ENCODE peak calls at places on chromosomes 11 and 22, in five cellular contexts. One of them, this sample, is unnamed.
A peak's percentile ranks its signal among the peaks of the same experiment; 100 is the strongest.

GRCh38 chr11:74842967-74843366 is 94.3 kb downstream of the RNF169 start:
- DNase-seq in A172: no peak
- DNase-seq in right atrium auricular region: no peak
- DNase-seq in T-cell: no peak
- DNase-seq in substantia nigra: no peak
- DNase-seq in this sample: no peak

GRCh38 chr11:45097721-45098493 is 48.5 kb upstream of the PRDM11 start:
- DNase-seq in A172: peak; percentile 64
- DNase-seq in T-cell: peak; percentile 36
- DNase-seq in substantia nigra: peak; percentile 20
- DNase-seq in right atrium auricular region: peak; percentile 58
- DNase-seq in this sample: no peak

GRCh38 chr22:49099496-49100124 is 728.1 kb downstream of the BRD1 start:
- DNase-seq in A172: peak; percentile 63
- DNase-seq in T-cell: no peak
- DNase-seq in substantia nigra: no peak
- DNase-seq in right atrium auricular region: no peak
- DNase-seq in this sample: no peak

GRCh38 chr11:134560566-134561347 is 148.7 kb upstream of the B3GAT1 start:
- DNase-seq in T-cell: no peak
- DNase-seq in right atrium auricular region: peak; percentile 30
- DNase-seq in A172: no peak
- DNase-seq in substantia nigra: no peak
- DNase-seq in this sample: no peak

GRCh38 chr11:111327908-111328624 is 29.7 kb downstream of the POU2AF3 start:
- DNase-seq in A172: no peak
- DNase-seq in T-cell: no peak
- DNase-seq in right atrium auricular region: no peak
- DNase-seq in substantia nigra: no peak
- DNase-seq in this sample: no peak

GRCh38 chr22:32996702-32997101 is 61.5 kb downstream of the SYN3 start:
- DNase-seq in A172: peak; percentile 47
- DNase-seq in substantia nigra: no peak
- DNase-seq in right atrium auricular region: peak; percentile 90
- DNase-seq in T-cell: no peak
- DNase-seq in this sample: no peak

GRCh38 chr11:69799582-69799981 is 19.6 kb downstream of the FGF3 start:
- DNase-seq in A172: peak; percentile 58
- DNase-seq in right atrium auricular region: no peak
- DNase-seq in substantia nigra: no peak
- DNase-seq in T-cell: no peak
- DNase-seq in this sample: no peak

GRCh38 chr11:66676931-66677598 is 622 bp downstream of the RBM4B start:
- DNase-seq in substantia nigra: no peak
- DNase-seq in right atrium auricular region: no peak
- DNase-seq in A172: no peak
- DNase-seq in T-cell: no peak
- DNase-seq in this sample: no peak

GRCh38 chr11:11436715-11437313 is 83.8 kb upstream of the CSNK2A3 start:
- DNase-seq in substantia nigra: no peak
- DNase-seq in right atrium auricular region: no peak
- DNase-seq in A172: no peak
- DNase-seq in T-cell: no peak
- DNase-seq in this sample: no peak

GRCh38 chr11:4523666-4524065 is 21.3 kb upstream of the OR52M1 start:
- DNase-seq in substantia nigra: no peak
- DNase-seq in right atrium auricular region: no peak
- DNase-seq in T-cell: no peak
- DNase-seq in A172: no peak
- DNase-seq in this sample: no peak

GRCh38 chr11:117096973-117097566 is 1.2 kb downstream of the SIK3 start:
- DNase-seq in A172: no peak
- DNase-seq in substantia nigra: peak; percentile 66
- DNase-seq in right atrium auricular region: no peak
- DNase-seq in T-cell: no peak
- DNase-seq in this sample: no peak

GRCh38 chr11:2709429-2709828 is 9.6 kb upstream of the KCNQ1OT1 start:
- DNase-seq in substantia nigra: no peak
- DNase-seq in A172: no peak
- DNase-seq in T-cell: no peak
- DNase-seq in right atrium auricular region: no peak
- DNase-seq in this sample: no peak

GRCh38 chr11:3616721-3617460 is 24.9 kb downstream of the ART5 start:
- DNase-seq in substantia nigra: no peak
- DNase-seq in T-cell: no peak
- DNase-seq in A172: no peak
- DNase-seq in right atrium auricular region: no peak
- DNase-seq in this sample: peak; percentile 21

GRCh38 chr11:131038597-131038996 is 122.3 kb upstream of the SNX19 start:
- DNase-seq in substantia nigra: no peak
- DNase-seq in A172: peak; percentile 13
- DNase-seq in right atrium auricular region: no peak
- DNase-seq in T-cell: no peak
- DNase-seq in this sample: no peak

GRCh38 chr11:2523821-2524391 is 79.1 kb downstream of the KCNQ1 start:
- DNase-seq in T-cell: no peak
- DNase-seq in A172: no peak
- DNase-seq in substantia nigra: no peak
- DNase-seq in right atrium auricular region: no peak
- DNase-seq in this sample: no peak

GRCh38 chr22:39132871-39133524 is 19.5 kb downstream of the CBX7 start:
- DNase-seq in T-cell: no peak
- DNase-seq in A172: no peak
- DNase-seq in substantia nigra: no peak
- DNase-seq in right atrium auricular region: no peak
- DNase-seq in this sample: no peak

GRCh38 chr22:26977741-26978140 is 320.4 kb downstream of the MIAT start:
- DNase-seq in A172: no peak
- DNase-seq in substantia nigra: no peak
- DNase-seq in T-cell: no peak
- DNase-seq in right atrium auricular region: no peak
- DNase-seq in this sample: no peak

GRCh38 chr11:36122715-36123114 is 166.5 kb downstream of the COMMD9 start:
- DNase-seq in right atrium auricular region: no peak
- DNase-seq in substantia nigra: no peak
- DNase-seq in A172: no peak
- DNase-seq in T-cell: no peak
- DNase-seq in this sample: no peak

GRCh38 chr11:128615612-128616011 is 28.3 kb upstream of the ETS1 start:
- DNase-seq in right atrium auricular region: peak; percentile 48
- DNase-seq in substantia nigra: no peak
- DNase-seq in T-cell: no peak
- DNase-seq in A172: no peak
- DNase-seq in this sample: no peak

GRCh38 chr22:20885557-20886323 is 26.9 kb downstream of the SNAP29 start:
- DNase-seq in substantia nigra: peak; percentile 47
- DNase-seq in T-cell: peak; percentile 51
- DNase-seq in right atrium auricular region: peak; percentile 83
- DNase-seq in A172: peak; percentile 69
- DNase-seq in this sample: peak; percentile 5

GRCh38 chr11:111735262-111736116 is 30.7 kb downstream of the PPP2R1B start:
- DNase-seq in right atrium auricular region: peak; percentile 93
- DNase-seq in T-cell: no peak
- DNase-seq in substantia nigra: peak; percentile 94
- DNase-seq in A172: peak; percentile 93
- DNase-seq in this sample: peak; percentile 80

GRCh38 chr11:420911-421321 is 6.1 kb upstream of the SIGIRR start:
- DNase-seq in A172: no peak
- DNase-seq in substantia nigra: no peak
- DNase-seq in right atrium auricular region: no peak
- DNase-seq in T-cell: no peak
- DNase-seq in this sample: no peak

GRCh38 chr11:77201991-77202841 is 74.2 kb downstream of the MYO7A start:
- DNase-seq in A172: no peak
- DNase-seq in right atrium auricular region: no peak
- DNase-seq in T-cell: no peak
- DNase-seq in substantia nigra: no peak
- DNase-seq in this sample: no peak

GRCh38 chr11:132862918-132863317 is 669.4 kb downstream of the OPCML start:
- DNase-seq in substantia nigra: no peak
- DNase-seq in T-cell: no peak
- DNase-seq in right atrium auricular region: no peak
- DNase-seq in A172: no peak
- DNase-seq in this sample: no peak

GRCh38 chr22:49691256-49691655 is 136.4 kb downstream of the BRD1 start:
- DNase-seq in substantia nigra: no peak
- DNase-seq in right atrium auricular region: no peak
- DNase-seq in T-cell: no peak
- DNase-seq in A172: no peak
- DNase-seq in this sample: no peak

GRCh38 chr11:19968860-19969259 is 191.4 kb downstream of the DBX1 start:
- DNase-seq in A172: no peak
- DNase-seq in right atrium auricular region: no peak
- DNase-seq in substantia nigra: no peak
- DNase-seq in T-cell: no peak
- DNase-seq in this sample: no peak

GRCh38 chr22:29994027-29994715 is 86.1 kb upstream of the HORMAD2 start:
- DNase-seq in T-cell: no peak
- DNase-seq in substantia nigra: no peak
- DNase-seq in right atrium auricular region: no peak
- DNase-seq in A172: peak; percentile 74
- DNase-seq in this sample: no peak

GRCh38 chr11:68773521-68774187 is 22.3 kb upstream of the TESMIN start:
- DNase-seq in T-cell: no peak
- DNase-seq in A172: peak; percentile 13
- DNase-seq in substantia nigra: no peak
- DNase-seq in right atrium auricular region: no peak
- DNase-seq in this sample: no peak

GRCh38 chr11:122853971-122854446 is 15.7 kb downstream of the CRTAM start:
- DNase-seq in T-cell: peak; percentile 59
- DNase-seq in substantia nigra: peak; percentile 27
- DNase-seq in A172: peak; percentile 58
- DNase-seq in right atrium auricular region: peak; percentile 61
- DNase-seq in this sample: peak; percentile 79

GRCh38 chr22:37681556-37682049 is 4.5 kb upstream of the NOL12 start:
- DNase-seq in substantia nigra: peak; percentile 17
- DNase-seq in T-cell: peak; percentile 74
- DNase-seq in right atrium auricular region: peak; percentile 78
- DNase-seq in A172: peak; percentile 72
- DNase-seq in this sample: peak; percentile 40